ENCODE peak calls at places on chromosomes 4 and X, in four cellular contexts. K is GDM1, A is sigmoid colon, S is fibroblast of the conjunctiva. E is an unnamed sample.

GRCh38 chr4:150431221-150431620 is 150.7 kb upstream of the MAB21L2 start:
- DNase-seq in K (no peak), A (no peak), S (no peak), E (no peak)

GRCh38 chrX:49072712-49073095 is 1.1 kb downstream of the PRAF2 start:
- DNase-seq in K (no peak), A (no peak), S (no peak), E (no peak)

GRCh38 chrX:70292788-70293187 is 2.9 kb downstream of the KIF4A start:
- DNase-seq in K (no peak), A (no peak), S (no peak), E (no peak)

GRCh38 chr4:87985097-87985886 is 9.8 kb downstream of the SPP1 start:
- DNase-seq in K (peak; percentile 52), A (no peak), S (no peak), E (peak; percentile 79)

GRCh38 chr4:52997132-52997416 is 135.0 kb downstream of the RASL11B start:
- DNase-seq in K (no peak), A (no peak), S (no peak), E (no peak)

GRCh38 chr4:8727546-8728510 is 135.3 kb downstream of the CPZ start:
- DNase-seq in K (no peak), A (peak; percentile 56), S (no peak), E (peak; percentile 74)

GRCh38 chr4:54473077-54473545 is 184.6 kb upstream of the KIT start:
- DNase-seq in K (no peak), A (no peak), S (no peak), E (no peak)

GRCh38 chrX:124212622-124213021 is 119.8 kb upstream of the TEX13D start:
- DNase-seq in K (no peak), A (no peak), S (no peak), E (no peak)

GRCh38 chrX:120251471-120252011 is 929 bp downstream of the ZBTB33 start:
- DNase-seq in K (no peak), A (peak; percentile 72), S (no peak), E (peak; percentile 80)

GRCh38 chr4:2368779-2369437 is 49.5 kb downstream of the ZFYVE28 start:
- DNase-seq in K (no peak), A (peak; percentile 36), S (no peak), E (peak; percentile 44)

GRCh38 chrX:84219551-84219950 is 31.6 kb upstream of the RPS6KA6 start:
- DNase-seq in K (no peak), A (no peak), S (no peak), E (no peak)

GRCh38 chr4:79050521-79050880 is 111.3 kb upstream of the PAQR3 start:
- DNase-seq in K (no peak), A (no peak), S (no peak), E (no peak)

GRCh38 chrX:82961129-82961528 is 547.0 kb upstream of the POU3F4 start:
- DNase-seq in K (no peak), A (no peak), S (no peak), E (no peak)

GRCh38 chr4:144499777-144500176 is 146.2 kb upstream of the HHIP start:
- DNase-seq in K (no peak), A (no peak), S (no peak), E (no peak)

GRCh38 chr4:124132161-124132560 is 580.4 kb downstream of the ANKRD50 start:
- DNase-seq in K (no peak), A (no peak), S (no peak), E (no peak)

GRCh38 chr4:52904421-52904820 is 42.3 kb downstream of the RASL11B start:
- DNase-seq in K (no peak), A (no peak), S (no peak), E (no peak)

GRCh38 chr4:20356565-20356964 is 104.9 kb downstream of the SLIT2 start:
- DNase-seq in K (no peak), A (no peak), S (peak; percentile 22), E (no peak)

GRCh38 chr4:42915484-42915883 is 23.0 kb downstream of the GRXCR1 start:
- DNase-seq in K (no peak), A (no peak), S (no peak), E (no peak)

GRCh38 chr4:108465886-108466491 is 154.4 kb upstream of the RPL34 start:
- DNase-seq in K (no peak), A (no peak), S (no peak), E (no peak)

E was measured in spleen.